ENCODE peak calls at places on chromosomes 6 and 20, in four cellular contexts. W is HepG2, M is IMR-90, G is K562. Y is an unnamed sample.

GRCh38 chr20:10504893-10505292 is 69.8 kb downstream of the SLX4IP start:
- DNase-seq in W (no peak), M (peak), G (no peak), Y (no peak)

GRCh38 chr6:45442716-45443115 is 65.0 kb upstream of the SUPT3H start:
- DNase-seq in W (no peak), M (no peak), G (no peak), Y (no peak)

GRCh38 chr6:147127587-147127986 is 76.6 kb upstream of the STXBP5 start:
- DNase-seq in W (no peak), M (peak), G (no peak), Y (no peak)

GRCh38 chr20:33068251-33068939 is 11.0 kb upstream of the BPIFB4 start:
- DNase-seq in W (no peak), M (no peak), G (no peak), Y (no peak)

GRCh38 chr6:107129370-107129925 is 14.1 kb upstream of the BEND3 start:
- DNase-seq in W (no peak), M (no peak), G (no peak), Y (no peak)

GRCh38 chr6:157867981-157868380 is 44.9 kb downstream of the SNX9 start:
- DNase-seq in W (no peak), M (no peak), G (no peak), Y (no peak)

GRCh38 chr6:36387440-36388303 is at the start of gene ETV7:
- DNase-seq in W (no peak), M (peak), G (no peak), Y (no peak)

GRCh38 chr20:10125757-10126156 is 91.0 kb downstream of the ANKEF1 start:
- DNase-seq in W (no peak), M (peak), G (no peak), Y (no peak)

GRCh38 chr6:135535989-135536414 is 38.5 kb upstream of the AHI1 start:
- DNase-seq in W (peak), M (peak), G (peak), Y (peak)

GRCh38 chr6:104940881-104941693 is 15.8 kb upstream of the LIN28B start:
- DNase-seq in W (peak), M (peak), G (peak), Y (no peak)

GRCh38 chr6:5071216-5071615 is 13.9 kb upstream of the PPP1R3G start:
- DNase-seq in W (no peak), M (no peak), G (no peak), Y (no peak)

GRCh38 chr20:59184880-59185447 is 21.3 kb downstream of the ZNF831 start:
- DNase-seq in W (no peak), M (no peak), G (no peak), Y (no peak)

GRCh38 chr20:59182401-59183044 is 18.9 kb downstream of the ZNF831 start:
- DNase-seq in W (no peak), M (no peak), G (no peak), Y (no peak)

GRCh38 chr20:59183751-59184150 is 20.1 kb downstream of the ZNF831 start:
- DNase-seq in W (no peak), M (no peak), G (peak), Y (peak)

GRCh38 chr20:59181936-59182335 is 18.3 kb downstream of the ZNF831 start:
- DNase-seq in W (no peak), M (no peak), G (no peak), Y (no peak)

DNA sequence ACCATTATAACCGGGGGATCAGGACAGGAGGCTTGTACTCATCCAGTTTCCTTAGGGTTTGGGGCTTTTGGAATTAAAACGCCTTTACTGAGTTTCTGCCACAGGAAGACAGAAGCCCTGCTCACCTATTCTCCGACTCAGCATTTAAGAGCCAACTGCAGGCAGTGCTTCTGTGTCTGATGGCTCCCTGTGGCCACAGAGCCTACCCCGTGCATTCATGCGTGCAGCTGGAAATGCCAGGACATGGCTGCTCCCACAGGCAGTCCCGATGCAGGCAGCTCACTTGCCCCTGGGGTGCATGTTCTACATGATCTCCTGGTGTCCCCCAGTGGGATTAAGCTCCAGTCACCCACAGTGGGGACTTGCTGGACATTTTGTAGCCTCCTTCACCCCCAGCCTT is 22.2 kb downstream of the ZNF831 start:
- DNase-seq in W (no peak), M (no peak), G (no peak), Y (no peak)
- TF ChIP-seq MAZ in W (no peak), M (no peak), G (no peak), Y (no peak)

GRCh38 chr6:56744528-56744927 is 101.8 kb upstream of the DST start:
- DNase-seq in W (no peak), M (no peak), G (no peak), Y (no peak)

GRCh38 chr6:56741472-56741871 is 98.8 kb upstream of the DST start:
- DNase-seq in W (no peak), M (no peak), G (no peak), Y (no peak)

GRCh38 chr6:56736804-56737203 is 94.1 kb upstream of the DST start:
- DNase-seq in W (no peak), M (no peak), G (no peak), Y (no peak)

GRCh38 chr6:56742122-56742791 is 99.6 kb upstream of the DST start:
- DNase-seq in W (peak), M (peak), G (no peak), Y (no peak)

DNA sequence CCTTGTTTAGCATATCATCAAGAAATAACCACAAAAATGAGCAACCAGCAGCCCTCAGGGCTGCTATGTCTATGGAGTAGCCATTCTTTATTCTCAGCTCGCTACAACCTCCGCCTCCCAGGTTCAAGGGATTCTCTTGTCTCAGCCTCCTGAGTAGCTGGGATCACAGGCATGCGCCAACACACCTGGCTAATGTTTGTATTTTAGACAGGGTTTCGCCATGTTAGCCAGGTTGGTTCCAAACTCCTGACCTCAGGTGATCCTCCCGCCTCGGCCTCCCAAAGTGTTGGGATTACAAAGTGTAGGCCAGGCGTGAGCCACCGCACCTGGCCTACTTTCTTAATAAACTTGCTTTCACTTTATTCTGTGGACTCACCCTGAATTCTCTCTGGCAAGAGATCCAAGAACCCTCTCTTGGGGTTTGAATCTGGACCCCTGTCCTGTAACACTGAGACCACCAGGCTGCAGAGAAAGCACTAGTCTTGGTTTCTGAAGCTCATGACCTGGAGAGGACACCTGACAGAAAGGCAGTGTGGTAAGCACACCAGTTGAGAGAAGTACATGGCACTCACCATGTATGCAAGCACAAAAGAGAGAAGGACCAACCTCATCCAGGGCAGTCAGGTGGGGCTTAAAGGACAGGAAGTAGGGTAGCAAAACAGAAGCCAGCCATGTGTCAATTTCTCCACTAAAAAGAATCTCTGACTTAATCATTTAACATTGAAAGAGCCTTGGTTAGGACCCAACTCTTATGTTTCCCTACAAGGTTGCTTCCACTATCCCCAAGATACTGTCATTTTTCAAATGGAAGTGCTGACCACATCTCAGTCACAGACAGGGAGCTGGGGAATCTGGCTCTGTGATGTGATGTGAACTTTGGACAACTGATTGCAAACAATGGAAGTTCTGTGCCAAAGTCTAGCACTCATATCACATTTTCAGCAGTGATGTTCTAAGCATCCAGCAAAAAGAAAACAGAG is 97.4 kb upstream of the DST start:
- DNase-seq in W (peak), M (no peak), G (no peak), Y (no peak)
- TF ChIP-seq USF2 in W (no peak), M (no peak), G (no peak), Y (no peak)

GRCh38 chr6:151842816-151843215 is 35.3 kb downstream of the ESR1 start:
- DNase-seq in W (no peak), M (no peak), G (no peak), Y (no peak)

GRCh38 chr6:151850479-151850878 is 43.0 kb downstream of the ESR1 start:
- DNase-seq in W (no peak), M (no peak), G (no peak), Y (no peak)

GRCh38 chr6:151847064-151847463 is 39.6 kb downstream of the ESR1 start:
- DNase-seq in W (peak), M (peak), G (no peak), Y (peak)
- TF ChIP-seq MAZ in W (no peak), M (no peak), G (no peak), Y (no peak)

DNA sequence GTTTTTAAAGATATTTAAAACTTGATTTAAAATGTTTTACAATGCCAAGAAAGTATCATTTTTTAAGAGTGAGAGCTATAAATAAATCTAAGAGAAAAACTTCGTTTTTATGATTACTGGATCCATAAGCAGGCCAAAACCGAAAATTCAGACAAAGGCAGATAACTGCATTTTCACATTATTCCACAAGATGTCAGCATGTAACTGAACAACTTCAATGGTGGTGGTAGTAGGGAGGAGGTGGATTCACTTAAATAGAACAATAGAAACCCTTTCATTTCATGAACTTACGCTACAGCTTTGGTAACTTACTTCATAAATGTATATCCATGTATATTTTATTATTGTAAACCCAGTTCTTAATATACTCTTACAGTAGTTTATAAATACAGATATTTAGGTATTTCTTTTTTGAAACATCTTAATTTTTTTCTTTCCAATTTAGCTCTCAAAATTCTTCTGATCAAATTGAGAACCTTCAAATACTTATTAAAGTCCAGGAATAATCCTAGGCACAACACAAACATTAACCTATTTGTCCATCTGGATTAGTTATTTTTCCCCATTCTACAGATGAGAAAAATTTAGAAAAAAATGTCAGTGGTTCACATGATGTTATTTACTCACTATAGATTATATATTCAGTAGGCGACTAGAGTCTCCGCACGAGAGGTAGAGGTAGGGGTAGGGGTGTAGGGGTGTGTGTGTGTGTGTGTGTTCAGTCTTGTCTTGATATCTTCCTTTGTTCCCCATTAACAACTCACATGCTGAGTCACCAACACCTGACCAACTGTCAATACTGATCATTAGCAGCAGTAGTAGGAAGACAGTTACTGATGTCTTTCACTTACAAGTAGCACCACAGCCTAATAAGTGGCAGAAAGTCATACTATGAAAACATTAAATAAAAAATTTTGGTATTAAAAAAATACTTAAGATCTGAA is 111.5 kb downstream of the ARHGAP18 start:
- DNase-seq in W (peak), M (peak), G (peak), Y (peak)
- TF ChIP-seq USF2 in W (no peak), M (no peak), G (no peak), Y (no peak)

DNA sequence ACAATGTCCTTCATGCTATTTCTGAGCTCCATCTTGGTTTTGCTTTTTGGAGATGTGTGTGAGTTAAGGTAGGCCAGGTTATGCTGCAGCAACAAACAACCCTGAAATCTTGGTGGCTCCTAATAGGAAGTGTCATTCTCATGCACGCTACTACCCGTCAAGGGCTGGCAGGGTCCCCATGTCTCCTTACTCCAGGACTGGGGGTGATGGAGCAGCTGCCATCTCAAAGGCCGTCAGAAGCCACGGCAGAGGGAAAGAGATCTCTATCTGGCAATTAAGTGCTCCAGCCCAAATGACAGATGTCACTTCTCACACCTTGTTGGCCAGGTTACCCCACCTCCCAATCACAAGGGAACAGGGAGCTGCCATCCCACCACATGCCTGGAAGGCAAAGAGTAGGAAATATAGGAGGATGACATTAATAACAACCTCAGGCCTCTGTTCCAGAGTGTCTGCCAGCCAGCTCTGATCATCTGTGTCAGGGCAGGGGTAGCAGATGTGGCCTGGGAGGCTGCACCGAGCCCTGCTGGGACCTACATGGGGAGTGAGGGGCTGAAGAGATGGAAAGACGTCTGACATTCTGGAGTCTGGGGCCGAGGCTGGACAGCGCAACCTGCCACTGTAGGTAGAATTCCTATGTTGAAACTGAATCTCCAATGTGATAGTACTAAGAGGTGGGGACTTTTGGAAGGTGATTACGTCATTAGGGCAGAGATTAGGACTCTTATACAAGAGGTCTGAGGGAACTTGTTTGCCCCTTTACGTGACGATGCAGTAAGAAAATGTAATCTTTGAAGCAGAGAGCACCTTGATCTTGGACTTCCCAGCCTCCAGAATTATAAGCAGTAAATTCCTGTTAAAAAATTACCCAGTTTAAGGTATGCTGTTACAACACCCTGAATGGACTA is 4.8 kb upstream of the SDCBP2 start:
- DNase-seq in W (no peak), M (no peak), G (no peak), Y (no peak)
- TF ChIP-seq MAZ in W (no peak), M (no peak), G (no peak), Y (no peak)

DNA sequence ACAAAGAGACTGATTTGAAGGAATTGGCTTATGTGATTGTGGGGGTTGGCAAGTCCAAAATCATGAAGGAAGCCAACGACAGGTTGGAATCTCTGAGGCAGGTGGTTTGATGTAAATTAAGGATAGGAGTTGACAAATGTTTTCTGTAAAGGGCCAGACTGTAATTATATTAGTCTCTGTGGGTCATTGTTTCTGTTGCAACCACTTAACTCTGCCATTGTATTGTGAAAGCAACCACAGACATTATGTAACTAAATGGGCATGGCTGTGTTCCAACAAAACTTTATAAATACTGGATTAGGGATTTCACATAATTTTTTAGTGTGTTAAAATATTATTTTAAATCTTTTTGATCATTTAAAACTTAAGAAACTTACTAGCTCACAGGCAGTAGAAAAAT is 199.2 kb upstream of the MYLIP start:
- DNase-seq in W (no peak), M (no peak), G (no peak), Y (no peak)
- TF ChIP-seq USF2 in W (no peak), M (no peak), G (no peak), Y (no peak)

Y was measured in A549.